ENCODE peak calls at places on chromosomes 6 and 20, in five cellular contexts. One of them, this sample, is unnamed.

GRCh38 chr20:31817461-31817860 is 1.7 kb upstream of the MYLK2 start:
- DNase-seq in brain microvascular endothelial cell: no peak
- DNase-seq in lower leg skin: no peak
- DNase-seq in CD8-positive, alpha-beta T cell: no peak
- DNase-seq in uterus: no peak
- DNase-seq in this sample: no peak

GRCh38 chr6:23980965-23981364 is 145.1 kb upstream of the NRSN1 start:
- DNase-seq in brain microvascular endothelial cell: no peak
- DNase-seq in lower leg skin: no peak
- DNase-seq in CD8-positive, alpha-beta T cell: no peak
- DNase-seq in uterus: no peak
- DNase-seq in this sample: no peak

GRCh38 chr20:44780226-44780625 is 30.1 kb downstream of the RIMS4 start:
- DNase-seq in brain microvascular endothelial cell: peak
- DNase-seq in lower leg skin: no peak
- DNase-seq in CD8-positive, alpha-beta T cell: peak
- DNase-seq in uterus: no peak
- DNase-seq in this sample: no peak

GRCh38 chr6:16318538-16318937 is 80.2 kb downstream of the GMPR start:
- DNase-seq in brain microvascular endothelial cell: peak
- DNase-seq in lower leg skin: no peak
- DNase-seq in CD8-positive, alpha-beta T cell: no peak
- DNase-seq in uterus: no peak
- DNase-seq in this sample: no peak

GRCh38 chr20:46119028-46119546 is 973 bp downstream of the CD40 start:
- DNase-seq in brain microvascular endothelial cell: no peak
- DNase-seq in lower leg skin: peak
- DNase-seq in CD8-positive, alpha-beta T cell: no peak
- DNase-seq in uterus: no peak
- DNase-seq in this sample: no peak

GRCh38 chr6:90393232-90393884 is 96.7 kb upstream of the BACH2 start:
- DNase-seq in brain microvascular endothelial cell: peak
- DNase-seq in lower leg skin: no peak
- DNase-seq in CD8-positive, alpha-beta T cell: peak
- DNase-seq in uterus: peak
- DNase-seq in this sample: no peak

GRCh38 chr6:128282956-128283355 is 237.4 kb downstream of the PTPRK start:
- DNase-seq in brain microvascular endothelial cell: no peak
- DNase-seq in lower leg skin: no peak
- DNase-seq in CD8-positive, alpha-beta T cell: no peak
- DNase-seq in uterus: no peak
- DNase-seq in this sample: no peak

GRCh38 chr20:59149678-59150504 is 13.7 kb upstream of the ZNF831 start:
- DNase-seq in brain microvascular endothelial cell: no peak
- DNase-seq in lower leg skin: peak
- DNase-seq in CD8-positive, alpha-beta T cell: peak
- DNase-seq in uterus: no peak
- DNase-seq in this sample: no peak

GRCh38 chr6:124119591-124119990 is 315.9 kb downstream of the NKAIN2 start:
- DNase-seq in brain microvascular endothelial cell: no peak
- DNase-seq in lower leg skin: no peak
- DNase-seq in CD8-positive, alpha-beta T cell: no peak
- DNase-seq in uterus: no peak
- DNase-seq in this sample: no peak

GRCh38 chr20:36575066-36575743 is 1.8 kb downstream of the TGIF2 start:
- DNase-seq in brain microvascular endothelial cell: peak
- DNase-seq in lower leg skin: peak
- DNase-seq in CD8-positive, alpha-beta T cell: no peak
- DNase-seq in uterus: peak
- DNase-seq in this sample: no peak

GRCh38 chr20:58471835-58472164 is 43.4 kb downstream of the APCDD1L start:
- DNase-seq in brain microvascular endothelial cell: no peak
- DNase-seq in lower leg skin: no peak
- DNase-seq in CD8-positive, alpha-beta T cell: no peak
- DNase-seq in uterus: no peak
- DNase-seq in this sample: no peak

GRCh38 chr6:100267721-100268123 is 197.0 kb downstream of the SIM1 start:
- DNase-seq in brain microvascular endothelial cell: peak
- DNase-seq in lower leg skin: no peak
- DNase-seq in CD8-positive, alpha-beta T cell: no peak
- DNase-seq in uterus: no peak
- DNase-seq in this sample: no peak

GRCh38 chr6:117536317-117536716 is 53.8 kb downstream of the DCBLD1 start:
- DNase-seq in brain microvascular endothelial cell: peak
- DNase-seq in lower leg skin: no peak
- DNase-seq in CD8-positive, alpha-beta T cell: no peak
- DNase-seq in uterus: no peak
- DNase-seq in this sample: no peak

GRCh38 chr20:56414842-56415765 is 3.0 kb downstream of the CASS4 start:
- DNase-seq in brain microvascular endothelial cell: peak
- DNase-seq in lower leg skin: peak
- DNase-seq in CD8-positive, alpha-beta T cell: no peak
- DNase-seq in uterus: no peak
- DNase-seq in this sample: no peak

GRCh38 chr20:63955281-63955845 is 853 bp downstream of the UCKL1 start:
- DNase-seq in brain microvascular endothelial cell: no peak
- DNase-seq in lower leg skin: no peak
- DNase-seq in CD8-positive, alpha-beta T cell: no peak
- DNase-seq in uterus: no peak
- DNase-seq in this sample: no peak

GRCh38 chr20:62776692-62777527 is 19.4 kb upstream of the MRGBP start:
- DNase-seq in brain microvascular endothelial cell: no peak
- DNase-seq in lower leg skin: no peak
- DNase-seq in CD8-positive, alpha-beta T cell: peak
- DNase-seq in uterus: no peak
- DNase-seq in this sample: no peak

GRCh38 chr6:137811121-137811911 is 55.7 kb upstream of the TNFAIP3 start:
- DNase-seq in brain microvascular endothelial cell: peak
- DNase-seq in lower leg skin: peak
- DNase-seq in CD8-positive, alpha-beta T cell: peak
- DNase-seq in uterus: peak
- DNase-seq in this sample: no peak

GRCh38 chr20:63934271-63935068 is 21.7 kb downstream of the UCKL1 start:
- DNase-seq in brain microvascular endothelial cell: no peak
- DNase-seq in lower leg skin: no peak
- DNase-seq in CD8-positive, alpha-beta T cell: no peak
- DNase-seq in uterus: no peak
- DNase-seq in this sample: no peak

GRCh38 chr20:42483694-42484303 is 705.9 kb downstream of the PTPRT start:
- DNase-seq in brain microvascular endothelial cell: no peak
- DNase-seq in lower leg skin: no peak
- DNase-seq in CD8-positive, alpha-beta T cell: no peak
- DNase-seq in uterus: no peak
- DNase-seq in this sample: no peak

GRCh38 chr20:53871541-53871940 is 198.9 kb downstream of the BCAS1 start:
- DNase-seq in brain microvascular endothelial cell: no peak
- DNase-seq in lower leg skin: no peak
- DNase-seq in CD8-positive, alpha-beta T cell: no peak
- DNase-seq in uterus: no peak
- DNase-seq in this sample: no peak

GRCh38 chr6:21444861-21445260 is 148.7 kb upstream of the SOX4 start:
- DNase-seq in brain microvascular endothelial cell: no peak
- DNase-seq in lower leg skin: no peak
- DNase-seq in CD8-positive, alpha-beta T cell: no peak
- DNase-seq in uterus: no peak
- DNase-seq in this sample: no peak

GRCh38 chr6:169452869-169453186 is 199.2 kb upstream of the THBS2 start:
- DNase-seq in brain microvascular endothelial cell: no peak
- DNase-seq in lower leg skin: no peak
- DNase-seq in CD8-positive, alpha-beta T cell: no peak
- DNase-seq in uterus: peak
- DNase-seq in this sample: no peak

GRCh38 chr6:38996676-38997075 is 51.9 kb upstream of the GLP1R start:
- DNase-seq in brain microvascular endothelial cell: no peak
- DNase-seq in lower leg skin: no peak
- DNase-seq in CD8-positive, alpha-beta T cell: no peak
- DNase-seq in uterus: no peak
- DNase-seq in this sample: no peak

GRCh38 chr6:46199387-46199786 is 28.6 kb upstream of the ENPP5 start:
- DNase-seq in brain microvascular endothelial cell: no peak
- DNase-seq in lower leg skin: no peak
- DNase-seq in CD8-positive, alpha-beta T cell: no peak
- DNase-seq in uterus: no peak
- DNase-seq in this sample: no peak

GRCh38 chr6:27873101-27874030 is 38.8 kb downstream of the OR2B2 start:
- DNase-seq in brain microvascular endothelial cell: no peak
- DNase-seq in lower leg skin: peak
- DNase-seq in CD8-positive, alpha-beta T cell: peak
- DNase-seq in uterus: peak
- DNase-seq in this sample: no peak

GRCh38 chr6:54640911-54641310 is 205.7 kb upstream of the FAM83B start:
- DNase-seq in brain microvascular endothelial cell: no peak
- DNase-seq in lower leg skin: no peak
- DNase-seq in CD8-positive, alpha-beta T cell: no peak
- DNase-seq in uterus: no peak
- DNase-seq in this sample: no peak

GRCh38 chr6:54647301-54647664 is 199.3 kb upstream of the FAM83B start:
- DNase-seq in brain microvascular endothelial cell: no peak
- DNase-seq in lower leg skin: no peak
- DNase-seq in CD8-positive, alpha-beta T cell: no peak
- DNase-seq in uterus: no peak
- DNase-seq in this sample: no peak

GRCh38 chr6:54646069-54646468 is 200.5 kb upstream of the FAM83B start:
- DNase-seq in brain microvascular endothelial cell: no peak
- DNase-seq in lower leg skin: no peak
- DNase-seq in CD8-positive, alpha-beta T cell: no peak
- DNase-seq in uterus: no peak
- DNase-seq in this sample: no peak

GRCh38 chr6:54646551-54647300 is 199.8 kb upstream of the FAM83B start:
- DNase-seq in brain microvascular endothelial cell: peak
- DNase-seq in lower leg skin: no peak
- DNase-seq in CD8-positive, alpha-beta T cell: no peak
- DNase-seq in uterus: no peak
- DNase-seq in this sample: no peak
- TF ChIP-seq CTCF in brain microvascular endothelial cell: no peak
- TF ChIP-seq CTCF in lower leg skin: no peak
- TF ChIP-seq CTCF in CD8-positive, alpha-beta T cell: no peak
- TF ChIP-seq CTCF in uterus: no peak
- TF ChIP-seq CTCF in this sample: no peak

DNA sequence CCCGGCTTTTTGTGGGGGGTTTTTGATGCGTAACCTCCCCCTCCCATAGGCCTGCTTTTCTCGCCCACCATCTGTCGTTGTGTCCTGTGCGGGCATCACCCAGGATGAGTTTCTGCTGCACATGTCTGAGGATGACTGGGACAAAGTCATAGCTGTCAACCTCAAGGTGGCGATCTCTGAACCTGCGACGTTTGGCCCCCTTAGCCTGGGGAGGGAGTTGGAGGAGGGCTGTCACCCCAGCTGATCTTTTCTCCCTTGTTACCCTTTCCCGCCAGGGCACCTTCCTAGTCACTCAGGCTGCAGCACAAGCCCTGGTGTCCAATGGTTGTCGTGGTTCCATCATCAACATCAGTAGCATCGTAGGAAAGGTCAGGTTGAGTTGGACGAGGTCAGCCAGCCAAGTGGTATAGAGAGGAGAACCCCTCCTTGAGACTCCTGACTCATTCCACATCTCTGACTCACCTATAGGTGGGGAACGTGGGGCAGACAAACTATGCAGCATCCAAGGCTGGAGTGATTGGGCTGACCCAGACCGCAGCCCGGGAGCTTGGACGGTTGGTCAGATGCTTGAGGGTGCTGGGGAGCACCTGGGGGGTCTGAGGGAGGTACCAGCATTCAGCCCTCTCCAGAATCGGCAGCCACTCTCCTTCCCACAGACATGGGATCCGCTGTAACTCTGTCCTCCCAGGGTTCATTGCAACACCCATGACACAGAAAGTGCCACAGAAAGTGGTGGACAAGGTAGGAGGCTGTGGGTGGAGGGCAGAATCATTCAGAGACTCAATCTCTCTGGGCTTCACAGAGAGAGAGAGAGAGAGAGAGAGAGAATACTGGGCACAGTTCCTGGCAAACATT is 944 bp downstream of the HSD17B8 start:
- DNase-seq in brain microvascular endothelial cell: no peak
- DNase-seq in lower leg skin: peak
- DNase-seq in CD8-positive, alpha-beta T cell: no peak
- DNase-seq in uterus: no peak
- DNase-seq in this sample: no peak
- TF ChIP-seq CTCF in brain microvascular endothelial cell: no peak
- TF ChIP-seq CTCF in lower leg skin: no peak
- TF ChIP-seq CTCF in CD8-positive, alpha-beta T cell: no peak
- TF ChIP-seq CTCF in uterus: no peak
- TF ChIP-seq CTCF in this sample: no peak

GRCh38 chr6:163341224-163341623 is 73.3 kb upstream of the QKI start:
- DNase-seq in brain microvascular endothelial cell: no peak
- DNase-seq in lower leg skin: no peak
- DNase-seq in CD8-positive, alpha-beta T cell: no peak
- DNase-seq in uterus: no peak
- DNase-seq in this sample: no peak

GRCh38 chr6:163339466-163339865 is 75.1 kb upstream of the QKI start:
- DNase-seq in brain microvascular endothelial cell: no peak
- DNase-seq in lower leg skin: no peak
- DNase-seq in CD8-positive, alpha-beta T cell: no peak
- DNase-seq in uterus: no peak
- DNase-seq in this sample: no peak

GRCh38 chr6:163338671-163339405 is 75.7 kb upstream of the QKI start:
- DNase-seq in brain microvascular endothelial cell: peak
- DNase-seq in lower leg skin: no peak
- DNase-seq in CD8-positive, alpha-beta T cell: no peak
- DNase-seq in uterus: no peak
- DNase-seq in this sample: no peak

GRCh38 chr6:163341671-163342070 is 72.8 kb upstream of the QKI start:
- DNase-seq in brain microvascular endothelial cell: no peak
- DNase-seq in lower leg skin: no peak
- DNase-seq in CD8-positive, alpha-beta T cell: no peak
- DNase-seq in uterus: no peak
- DNase-seq in this sample: no peak

DNA sequence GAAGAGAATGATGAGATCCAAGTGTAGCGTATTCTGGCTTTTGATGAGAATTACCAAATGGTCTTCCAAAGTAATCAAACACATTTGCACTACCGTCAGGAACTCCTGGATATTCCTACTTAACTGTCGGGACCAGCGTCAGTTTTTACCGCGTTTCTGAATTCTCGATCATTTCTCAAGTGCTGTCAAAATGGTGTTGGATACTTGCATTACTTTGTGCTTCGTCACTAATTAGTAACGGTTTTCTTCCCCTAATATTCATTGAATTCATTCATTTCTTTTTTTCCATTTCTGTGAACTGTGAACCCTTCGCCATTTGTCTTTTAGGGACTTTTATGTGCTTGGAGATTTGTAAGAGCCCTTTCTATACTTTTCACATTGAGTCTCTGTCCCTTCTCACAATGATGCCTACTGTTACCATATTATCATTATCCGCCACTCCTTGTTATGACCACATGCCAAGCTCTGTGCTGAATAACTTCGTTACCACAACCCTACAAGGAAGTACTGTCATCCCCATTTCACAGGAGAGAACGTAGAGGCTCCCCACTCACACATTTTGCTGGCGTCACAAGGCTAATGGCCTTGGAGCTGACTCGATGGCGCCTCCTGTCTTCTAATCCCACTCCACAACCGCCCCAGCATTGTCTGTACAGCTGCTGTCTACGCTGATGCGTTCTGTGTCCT is 74.2 kb upstream of the QKI start:
- DNase-seq in brain microvascular endothelial cell: no peak
- DNase-seq in lower leg skin: no peak
- DNase-seq in CD8-positive, alpha-beta T cell: no peak
- DNase-seq in uterus: no peak
- DNase-seq in this sample: no peak
- TF ChIP-seq CTCF in brain microvascular endothelial cell: peak
- TF ChIP-seq CTCF in lower leg skin: no peak
- TF ChIP-seq CTCF in CD8-positive, alpha-beta T cell: no peak
- TF ChIP-seq CTCF in uterus: no peak
- TF ChIP-seq CTCF in this sample: no peak

GRCh38 chr6:13846841-13847240 is 32.5 kb upstream of the MCUR1 start:
- DNase-seq in brain microvascular endothelial cell: no peak
- DNase-seq in lower leg skin: no peak
- DNase-seq in CD8-positive, alpha-beta T cell: no peak
- DNase-seq in uterus: no peak
- DNase-seq in this sample: peak
- TF ChIP-seq CTCF in brain microvascular endothelial cell: peak
- TF ChIP-seq CTCF in lower leg skin: no peak
- TF ChIP-seq CTCF in CD8-positive, alpha-beta T cell: no peak
- TF ChIP-seq CTCF in uterus: no peak
- TF ChIP-seq CTCF in this sample: peak